ENCODE peak calls at places on chromosomes 3 and 15, in ten cellular contexts. R is heart right ventricle; C is breast epithelium; L is progenitor cell of endocrine pancreas; P is activated CD8-positive, alpha-beta T cell treated with anti-CD3 and anti-CD28 coated beads for 36 hours; F is H1; Z is foreskin keratinocyte; S is PC-3; W is CD8-positive, alpha-beta T cell; J is AG04449. V is an unnamed sample.

GRCh38 chr3:67018105-67018788 is 20.1 kb downstream of the KBTBD8 start:
- DNase-seq in R (peak; percentile 40), C (no peak), L (no peak), P (peak; percentile 22), F (no peak), Z (peak; percentile 55), S (no peak), W (no peak), J (no peak), V (no peak)

GRCh38 chr3:134364936-134365765 is 9.1 kb downstream of the AMOTL2 start:
- DNase-seq in R (no peak), C (peak; percentile 43), L (no peak), P (no peak), F (no peak), Z (no peak), S (no peak), W (no peak), J (no peak), V (no peak)

GRCh38 chr3:98733778-98734281 is 29.3 kb upstream of the ST3GAL6 start:
- DNase-seq in R (peak; percentile 18), C (no peak), L (no peak), P (peak; percentile 30), F (no peak), Z (no peak), S (peak; percentile 38), W (no peak), J (no peak), V (no peak)

GRCh38 chr15:98025237-98025636 is 64.7 kb downstream of the ARRDC4 start:
- DNase-seq in R (no peak), C (no peak), L (no peak), P (no peak), F (no peak), Z (peak; percentile 96), S (peak; percentile 64), W (no peak), J (no peak), V (no peak)

GRCh38 chr15:36156855-36157521 is 422.4 kb upstream of the CDIN1 start:
- DNase-seq in R (no peak), C (no peak), L (no peak), P (no peak), F (no peak), Z (peak; percentile 35), S (peak; percentile 64), W (no peak), J (no peak), V (no peak)

GRCh38 chr3:100042144-100042543 is 72.2 kb downstream of the FILIP1L start:
- DNase-seq in R (no peak), C (no peak), L (no peak), P (no peak), F (no peak), Z (peak; percentile 94), S (peak; percentile 97), W (no peak), J (peak; percentile 88), V (no peak)

GRCh38 chr3:160921020-160921635 is 165.1 kb downstream of the PPM1L start:
- DNase-seq in R (peak; percentile 18), C (no peak), L (no peak), P (peak; percentile 16), F (no peak), Z (peak; percentile 9), S (peak; percentile 75), W (no peak), J (no peak), V (no peak)

GRCh38 chr15:66619152-66619903 is 53.5 kb upstream of the LCTL start:
- DNase-seq in R (peak; percentile 76), C (peak; percentile 77), L (peak; percentile 74), P (peak; percentile 68), F (peak; percentile 44), Z (peak; percentile 37), S (peak; percentile 80), W (peak; percentile 24), J (no peak), V (peak; percentile 84)

GRCh38 chr3:113890256-113890900 is 51.8 kb downstream of the GRAMD1C start:
- DNase-seq in R (no peak), C (no peak), L (no peak), P (no peak), F (no peak), Z (no peak), S (no peak), W (no peak), J (no peak), V (no peak)

GRCh38 chr3:78870484-78870883 is 897.3 kb downstream of the ROBO1 start:
- DNase-seq in R (no peak), C (no peak), L (no peak), P (no peak), F (no peak), Z (no peak), S (no peak), W (no peak), J (no peak), V (no peak)

GRCh38 chr3:97949110-97949485 is 23.1 kb downstream of the RIOX2 start:
- DNase-seq in R (no peak), C (no peak), L (no peak), P (no peak), F (no peak), Z (no peak), S (no peak), W (no peak), J (no peak), V (no peak)

GRCh38 chr3:119664370-119664769 is 4.0 kb upstream of the POPDC2 start:
- DNase-seq in R (no peak), C (no peak), L (no peak), P (no peak), F (no peak), Z (no peak), S (peak; percentile 60), W (no peak), J (no peak), V (no peak)

GRCh38 chr3:183824761-183825379 is 507 bp downstream of the MAP6D1 start:
- DNase-seq in R (no peak), C (no peak), L (peak; percentile 21), P (peak; percentile 45), F (no peak), Z (no peak), S (peak; percentile 25), W (no peak), J (no peak), V (peak; percentile 68)

DNA sequence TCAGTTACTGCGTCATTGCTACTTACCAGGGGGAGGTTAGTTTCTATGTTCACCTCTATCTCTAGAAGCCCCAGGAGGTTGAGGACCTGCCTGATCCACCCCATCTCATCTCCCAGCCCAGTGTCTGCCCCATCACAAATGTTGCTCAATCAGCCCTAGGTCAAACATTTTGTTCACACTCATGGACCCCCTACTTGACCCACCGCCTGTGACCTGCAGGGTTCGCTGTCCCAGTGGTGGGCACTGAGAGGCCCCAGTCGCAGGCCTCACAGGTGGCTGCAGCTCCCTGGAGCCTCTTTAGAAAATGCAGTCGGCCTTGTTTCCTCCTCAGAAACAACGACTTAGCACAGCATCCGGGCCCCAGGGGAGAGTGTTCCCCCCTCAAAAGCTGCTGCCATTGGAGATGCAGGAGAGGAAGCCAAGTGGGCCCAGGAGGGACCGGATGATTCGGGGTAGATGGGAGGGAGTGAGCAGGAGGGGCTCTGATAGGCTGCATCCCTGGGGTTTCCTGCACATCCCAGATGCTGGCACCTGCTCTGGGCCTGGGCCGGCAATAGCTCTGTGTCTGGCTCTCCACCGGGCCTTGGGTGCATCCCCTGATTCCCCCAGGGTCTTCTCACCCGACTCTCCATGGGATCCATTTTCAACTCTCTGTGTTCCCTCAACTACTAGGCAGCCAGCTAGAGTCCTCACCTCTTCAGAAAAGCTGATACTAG is 18.4 kb upstream of the INSYN1 start:
- DNase-seq in R (no peak), C (no peak), L (no peak), P (no peak), F (no peak), Z (no peak), S (no peak), W (no peak), J (no peak), V (no peak)
- TF ChIP-seq CTCF in R (no peak), C (no peak), L (peak; percentile 25), P (no peak), F (peak; percentile 64), Z (no peak), S (no peak), W (no peak), J (no peak), V (no peak)

GRCh38 chr3:126530171-126531050 is 6.5 kb downstream of the CHST13 start:
- DNase-seq in R (no peak), C (no peak), L (no peak), P (no peak), F (no peak), Z (no peak), S (no peak), W (no peak), J (no peak), V (no peak)
- TF ChIP-seq CTCF in R (no peak), C (no peak), L (no peak), P (no peak), F (peak; percentile 44), Z (no peak), S (no peak), W (no peak), J (no peak), V (no peak)

GRCh38 chr3:63662500-63662899 is 10.0 kb downstream of the SNTN start:
- DNase-seq in R (no peak), C (no peak), L (no peak), P (no peak), F (no peak), Z (peak; percentile 30), S (peak; percentile 1), W (no peak), J (no peak), V (no peak)

GRCh38 chr3:63656791-63657190 is 4.3 kb downstream of the SNTN start:
- DNase-seq in R (no peak), C (no peak), L (no peak), P (no peak), F (no peak), Z (peak; percentile 41), S (peak; percentile 1), W (no peak), J (peak; percentile 34), V (no peak)

GRCh38 chr3:63655519-63655918 is 3.0 kb downstream of the SNTN start:
- DNase-seq in R (no peak), C (no peak), L (no peak), P (no peak), F (no peak), Z (peak; percentile 50), S (peak; percentile 5), W (no peak), J (peak; percentile 92), V (no peak)

GRCh38 chr3:63662011-63662410 is 9.5 kb downstream of the SNTN start:
- DNase-seq in R (no peak), C (no peak), L (no peak), P (no peak), F (no peak), Z (no peak), S (no peak), W (no peak), J (no peak), V (no peak)

GRCh38 chr3:63661242-63661641 is 8.8 kb downstream of the SNTN start:
- DNase-seq in R (no peak), C (no peak), L (no peak), P (no peak), F (no peak), Z (no peak), S (no peak), W (no peak), J (no peak), V (no peak)
- TF ChIP-seq CTCF in R (no peak), C (no peak), L (peak; percentile 40), P (no peak), F (peak; percentile 23), Z (peak; percentile 54), S (peak; percentile 17), W (no peak), J (peak; percentile 24), V (peak; percentile 50)

DNA sequence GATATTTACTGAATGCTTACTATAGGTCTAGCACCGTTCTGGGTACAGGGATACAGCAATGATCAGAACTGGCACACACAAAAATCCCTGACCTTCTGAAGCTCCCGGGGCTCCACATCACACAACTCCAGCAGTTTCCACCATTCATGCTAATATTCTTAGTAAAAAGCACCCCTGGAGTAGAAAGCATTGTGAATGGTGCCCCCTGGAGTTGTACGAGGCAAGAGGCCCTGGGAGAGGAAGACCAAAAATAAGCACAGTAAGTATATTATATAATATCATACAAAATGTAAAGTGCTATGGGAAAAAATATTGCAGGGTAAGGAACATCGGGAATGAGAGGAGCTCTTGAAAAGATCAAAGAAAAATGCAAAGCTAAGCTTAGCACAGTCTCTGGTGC is 790 bp upstream of the SRGAP3 start:
- DNase-seq in R (no peak), C (no peak), L (no peak), P (no peak), F (no peak), Z (no peak), S (no peak), W (no peak), J (no peak), V (no peak)
- TF ChIP-seq CTCF in R (peak; percentile 6), C (no peak), L (peak; percentile 23), P (no peak), F (peak; percentile 30), Z (peak; percentile 45), S (peak; percentile 36), W (no peak), J (no peak), V (peak; percentile 36)

V was measured in type B pancreatic cell.